ENCODE peak calls at places on chromosomes 7 and 10, in six cellular contexts. Q, X, R, J, S and W are unnamed samples. For H3K4me1 and H3K9me3, the result is how much of the 10 kb centered on the place peaks cover.

GRCh38 chr10:24826022-24826421 is 102.3 kb upstream of the ARHGAP21 start:
- DNase-seq in Q (no peak), X (no peak), R (no peak), J (peak), S (no peak), W (no peak)

GRCh38 chr10:24721254-24722106 is 2.2 kb downstream of the ARHGAP21 start:
- DNase-seq in Q (no peak), X (peak), R (peak), J (peak), S (peak), W (no peak)

GRCh38 chr10:43823237-43823605 is 174.5 kb upstream of the ZNF32 start:
- DNase-seq in Q (no peak), X (no peak), R (no peak), J (no peak), S (no peak), W (no peak)

GRCh38 chr10:82934947-82935346 is 1060.0 kb downstream of the NRG3 start:
- DNase-seq in Q (no peak), X (no peak), R (no peak), J (no peak), S (no peak), W (no peak)

GRCh38 chr10:5971315-5971832 is 6.0 kb downstream of the IL15RA start:
- DNase-seq in Q (no peak), X (peak), R (no peak), J (no peak), S (no peak), W (no peak)

GRCh38 chr10:122292376-122292775 is 21.3 kb downstream of the BTBD16 start:
- DNase-seq in Q (no peak), X (no peak), R (no peak), J (no peak), S (no peak), W (no peak)

GRCh38 chr10:77673086-77673485 is 35.5 kb upstream of the KCNMA1 start:
- DNase-seq in Q (no peak), X (no peak), R (no peak), J (peak), S (no peak), W (no peak)

GRCh38 chr10:23345861-23346260 is 1.3 kb upstream of the C10orf67 start:
- DNase-seq in Q (no peak), X (no peak), R (no peak), J (peak), S (no peak), W (no peak)

GRCh38 chr7:50795253-50795652 is 12.6 kb upstream of the GRB10 start:
- DNase-seq in Q (no peak), X (no peak), R (no peak), J (no peak), S (no peak), W (no peak)

GRCh38 chr7:107592361-107593024 is 12.4 kb downstream of the BCAP29 start:
- DNase-seq in Q (no peak), X (no peak), R (no peak), J (peak), S (no peak), W (no peak)

GRCh38 chr7:101550641-101551531 is 78.2 kb downstream of the MYL10 start:
- DNase-seq in Q (no peak), X (no peak), R (peak), J (no peak), S (peak), W (no peak)

DNA sequence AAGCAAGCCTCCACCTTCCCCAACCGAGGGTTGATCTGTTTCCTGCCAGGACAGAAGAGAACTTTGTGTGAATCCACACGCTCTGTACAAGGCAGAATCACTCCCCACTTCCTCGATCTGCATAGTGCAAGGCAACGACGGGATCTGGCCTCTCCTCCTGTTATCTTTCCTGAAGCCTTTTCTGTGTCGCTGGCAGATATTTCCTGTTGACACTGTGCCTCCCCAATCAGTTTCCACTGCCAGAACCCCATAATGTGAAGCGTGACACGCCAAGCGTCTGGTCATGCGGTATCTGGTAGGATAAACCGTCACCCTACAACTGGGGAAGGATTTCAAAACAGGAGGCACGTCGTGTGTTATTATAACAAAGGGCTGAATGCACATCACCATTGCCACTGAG is 57.2 kb downstream of the FAM171A1 start:
- DNase-seq in Q (no peak), X (no peak), R (no peak), J (no peak), S (no peak), W (no peak)
- H3K27ac ChIP-seq in Q (no peak), X (no peak), R (peak), J (no peak), S (no peak), W (no peak)

GRCh38 chr7:105594034-105594433 is 12.7 kb upstream of the EFCAB10 start:
- DNase-seq in Q (no peak), X (no peak), R (no peak), J (no peak), S (no peak), W (no peak)

GRCh38 chr7:105587899-105588690 is 6.8 kb upstream of the EFCAB10 start:
- DNase-seq in Q (no peak), X (no peak), R (no peak), J (peak), S (no peak), W (no peak)

GRCh38 chr7:105589221-105590077 is 8.2 kb upstream of the EFCAB10 start:
- DNase-seq in Q (peak), X (peak), R (no peak), J (peak), S (no peak), W (no peak)

GRCh38 chr7:105591522-105591921 is 10.2 kb upstream of the EFCAB10 start:
- DNase-seq in Q (no peak), X (no peak), R (no peak), J (no peak), S (no peak), W (no peak)

GRCh38 chr7:105590793-105591192 is 9.5 kb upstream of the EFCAB10 start:
- DNase-seq in Q (no peak), X (no peak), R (no peak), J (no peak), S (no peak), W (no peak)
- H3K4me1 ChIP-seq in Q (under half), X (under half), R (under half), J (under half), S (under half), W (under half)

DNA sequence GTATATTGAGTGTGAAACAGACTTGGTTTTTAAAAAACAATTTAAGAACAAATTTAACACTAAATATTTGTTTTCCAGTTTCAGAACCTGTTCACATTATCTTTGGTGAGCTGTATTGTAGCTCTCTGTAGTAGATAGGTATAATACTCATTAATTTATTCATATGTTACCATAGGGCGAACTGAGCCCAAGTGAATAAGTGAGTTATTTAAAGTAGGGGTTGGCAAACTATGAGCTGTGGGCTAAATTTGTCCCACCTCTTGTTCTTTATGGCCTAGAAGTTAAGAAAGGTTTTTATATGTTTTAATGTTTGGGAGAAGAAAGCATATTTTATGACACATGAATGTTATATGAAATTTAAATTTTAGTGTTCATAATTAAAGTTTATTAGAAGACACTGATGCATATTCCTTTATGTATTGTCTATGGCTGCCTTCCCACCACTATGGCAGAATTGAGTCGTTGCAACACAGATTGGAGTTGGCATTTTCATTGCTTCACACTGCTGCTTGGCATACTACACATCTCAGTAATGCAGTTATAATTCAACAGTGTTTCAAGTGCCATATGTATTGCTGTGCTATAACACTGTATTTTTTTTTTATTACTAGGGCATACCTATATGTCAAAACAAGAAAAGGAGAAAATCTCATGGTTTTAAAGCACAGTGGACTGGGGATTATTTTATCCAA is 146.5 kb downstream of the ADK start:
- DNase-seq in Q (no peak), X (no peak), R (no peak), J (no peak), S (no peak), W (no peak)
- H3K9me3 ChIP-seq in Q (under half), X (under half), R (under half), J (under half), S (under half), W (under half)

GRCh38 chr7:106102387-106102966 is 9.6 kb downstream of the SYPL1 start:
- DNase-seq in Q (no peak), X (no peak), R (no peak), J (no peak), S (no peak), W (no peak)
- H3K27ac ChIP-seq in Q (no peak), X (no peak), R (no peak), J (no peak), S (no peak), W (no peak)

GRCh38 chr7:2624293-2624881 is 7.4 kb upstream of the TTYH3 start:
- DNase-seq in Q (no peak), X (no peak), R (no peak), J (no peak), S (peak), W (no peak)

GRCh38 chr7:2628891-2629290 is 2.9 kb upstream of the TTYH3 start:
- DNase-seq in Q (no peak), X (no peak), R (no peak), J (no peak), S (no peak), W (no peak)

GRCh38 chr7:2628137-2628482 is 3.7 kb upstream of the TTYH3 start:
- DNase-seq in Q (no peak), X (no peak), R (no peak), J (no peak), S (no peak), W (no peak)

GRCh38 chr7:2627258-2628136 is 4.3 kb upstream of the TTYH3 start:
- DNase-seq in Q (no peak), X (no peak), R (no peak), J (no peak), S (no peak), W (no peak)

DNA sequence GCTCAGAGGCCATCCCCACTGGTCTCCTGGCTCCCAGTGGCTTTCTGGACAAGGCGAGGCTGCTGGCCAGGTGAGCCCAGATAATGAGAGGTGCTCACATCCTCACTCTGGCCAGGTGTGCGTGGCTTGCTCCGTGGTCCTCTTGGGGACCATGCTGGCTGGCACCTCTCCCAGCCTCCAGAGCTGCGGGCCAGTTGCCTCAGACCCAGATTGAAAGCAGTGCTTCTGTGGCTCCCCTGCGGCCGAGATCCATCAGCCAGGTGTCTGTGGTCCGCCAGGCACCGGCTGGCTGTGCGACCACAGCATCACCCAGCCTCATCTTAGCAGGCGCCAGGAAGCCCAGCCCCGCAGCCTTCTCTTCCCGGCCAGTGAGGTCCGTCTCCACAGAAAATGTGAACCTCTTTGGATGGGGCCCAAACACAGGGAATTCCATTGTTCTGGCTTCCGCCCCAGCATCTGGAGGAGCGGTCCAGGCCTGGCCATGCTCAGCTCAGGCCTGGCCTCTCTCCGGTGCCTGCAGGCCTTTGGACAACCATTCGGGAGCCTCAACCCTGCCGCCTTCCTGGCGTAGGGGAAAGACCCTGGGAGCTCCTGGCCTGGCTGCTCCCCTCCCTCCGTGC is 5.2 kb upstream of the TTYH3 start:
- DNase-seq in Q (no peak), X (no peak), R (no peak), J (peak), S (no peak), W (no peak)
- H3K4me1 ChIP-seq in Q (under half), X (under half), R (under half), J (under half), S (under half), W (under half)

GRCh38 chr7:70325509-70326101 is 727.3 kb downstream of the AUTS2 start:
- DNase-seq in Q (no peak), X (no peak), R (no peak), J (peak), S (no peak), W (no peak)
- H3K9me3 ChIP-seq in Q (under half), X (under half), R (under half), J (under half), S (under half), W (under half)

GRCh38 chr10:29039659-29040309 is 249.1 kb upstream of the LYZL1 start:
- DNase-seq in Q (no peak), X (no peak), R (no peak), J (peak), S (no peak), W (no peak)
- H3K27ac ChIP-seq in Q (no peak), X (no peak), R (no peak), J (peak), S (no peak), W (no peak)

DNA sequence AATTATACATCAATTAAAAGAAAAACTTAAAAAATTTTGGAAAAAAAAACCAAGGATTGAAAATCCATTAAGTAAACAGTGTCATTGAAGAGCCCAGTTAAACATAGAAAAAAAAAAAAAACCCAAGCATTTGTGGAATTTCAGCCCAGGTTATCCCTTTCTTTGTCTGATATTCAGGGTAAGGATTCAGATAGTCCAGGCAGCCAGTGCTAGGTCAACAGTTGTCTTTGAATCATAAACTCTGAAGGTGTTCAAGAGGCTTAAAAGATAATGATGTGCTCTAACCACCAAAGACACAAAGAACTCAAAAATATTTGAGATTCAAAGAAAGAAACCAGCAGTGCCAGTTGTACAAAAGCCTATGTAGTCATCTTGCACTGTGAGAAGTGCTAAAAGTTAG is 270.3 kb upstream of the DKK1 start:
- DNase-seq in Q (no peak), X (no peak), R (no peak), J (no peak), S (no peak), W (no peak)
- H3K4me1 ChIP-seq in Q (under half), X (under half), R (under half), J (under half), S (under half), W (under half)

GRCh38 chr7:57367171-57367570 is 82.8 kb upstream of the ZNF716 start:
- DNase-seq in Q (no peak), X (no peak), R (no peak), J (no peak), S (no peak), W (no peak)

GRCh38 chr7:57363321-57363720 is 86.7 kb upstream of the ZNF716 start:
- DNase-seq in Q (no peak), X (no peak), R (no peak), J (no peak), S (no peak), W (no peak)

GRCh38 chr7:57361406-57361805 is 88.6 kb upstream of the ZNF716 start:
- DNase-seq in Q (no peak), X (no peak), R (no peak), J (no peak), S (no peak), W (no peak)

GRCh38 chr7:57364933-57365710 is 84.9 kb upstream of the ZNF716 start:
- DNase-seq in Q (no peak), X (no peak), R (no peak), J (no peak), S (no peak), W (no peak)

DNA sequence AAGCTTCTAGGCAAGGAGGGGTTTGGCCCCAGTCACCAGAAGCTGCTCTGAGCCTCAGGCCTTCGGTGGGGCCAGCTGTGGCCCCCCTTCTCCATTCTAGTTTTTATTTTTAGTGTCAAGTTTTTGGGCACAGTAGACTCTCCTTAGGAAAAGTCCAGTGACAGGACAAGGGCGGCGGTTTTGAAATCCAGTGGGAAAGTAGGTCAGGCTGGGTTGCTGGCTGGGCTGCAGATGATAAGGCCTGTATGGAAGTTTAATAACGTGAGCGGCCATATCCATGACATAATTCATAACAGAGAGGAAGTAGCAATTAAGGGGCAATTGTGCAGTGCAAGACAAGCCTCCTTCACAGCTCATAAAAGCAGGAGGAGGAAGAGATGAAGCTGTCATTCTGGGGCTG is 87.1 kb upstream of the ZNF716 start:
- DNase-seq in Q (no peak), X (no peak), R (no peak), J (no peak), S (no peak), W (no peak)
- H3K9me3 ChIP-seq in Q (under half), X (under half), R (under half), J (under half), S (under half), W (under half)